ENCODE peak calls at places on chromosomes 13 and 19, in five cellular contexts. One of them, this sample, is unnamed.
A peak's percentile ranks its signal among the peaks of the same experiment; 100 is the strongest.

GRCh38 chr19:45591004-45591637 is 6.5 kb upstream of the OPA3 start:
- DNase-seq in ovary: no peak
- DNase-seq in heart right ventricle: no peak
- DNase-seq in psoas muscle: peak; percentile 58
- DNase-seq in fibroblast of pulmonary artery: no peak
- DNase-seq in this sample: no peak

GRCh38 chr19:33267706-33268105 is 34.6 kb downstream of the CEBPA start:
- DNase-seq in psoas muscle: no peak
- DNase-seq in fibroblast of pulmonary artery: no peak
- DNase-seq in ovary: no peak
- DNase-seq in heart right ventricle: no peak
- DNase-seq in this sample: no peak

GRCh38 chr19:57282011-57282636 is 1.8 kb downstream of the ZNF460 start:
- DNase-seq in psoas muscle: no peak
- DNase-seq in ovary: no peak
- DNase-seq in heart right ventricle: no peak
- DNase-seq in fibroblast of pulmonary artery: no peak
- DNase-seq in this sample: no peak

GRCh38 chr13:73676550-73677040 is 457.6 kb downstream of the KLF12 start:
- DNase-seq in psoas muscle: no peak
- DNase-seq in heart right ventricle: no peak
- DNase-seq in ovary: no peak
- DNase-seq in fibroblast of pulmonary artery: no peak
- DNase-seq in this sample: no peak

GRCh38 chr19:18785179-18786124 is 5.7 kb downstream of the COMP start:
- DNase-seq in heart right ventricle: peak; percentile 83
- DNase-seq in fibroblast of pulmonary artery: peak; percentile 57
- DNase-seq in psoas muscle: peak; percentile 91
- DNase-seq in ovary: peak; percentile 82
- DNase-seq in this sample: no peak

GRCh38 chr19:14089662-14090508 is 666 bp downstream of the SAMD1 start:
- DNase-seq in fibroblast of pulmonary artery: peak; percentile 67
- DNase-seq in ovary: peak; percentile 70
- DNase-seq in heart right ventricle: peak; percentile 60
- DNase-seq in psoas muscle: peak; percentile 74
- DNase-seq in this sample: no peak

GRCh38 chr13:75437582-75438318 is 44.2 kb downstream of the TBC1D4 start:
- DNase-seq in ovary: no peak
- DNase-seq in psoas muscle: no peak
- DNase-seq in fibroblast of pulmonary artery: peak; percentile 43
- DNase-seq in heart right ventricle: no peak
- DNase-seq in this sample: no peak

GRCh38 chr13:38871275-38871674 is 119.4 kb downstream of the STOML3 start:
- DNase-seq in heart right ventricle: no peak
- DNase-seq in psoas muscle: no peak
- DNase-seq in fibroblast of pulmonary artery: no peak
- DNase-seq in ovary: no peak
- DNase-seq in this sample: no peak

GRCh38 chr19:39411006-39411831 is 1.2 kb upstream of the PLEKHG2 start:
- DNase-seq in fibroblast of pulmonary artery: peak; percentile 72
- DNase-seq in heart right ventricle: no peak
- DNase-seq in psoas muscle: peak; percentile 77
- DNase-seq in ovary: no peak
- DNase-seq in this sample: no peak

GRCh38 chr19:32874605-32875004 is 5.0 kb upstream of the SLC7A9 start:
- DNase-seq in psoas muscle: peak; percentile 19
- DNase-seq in heart right ventricle: no peak
- DNase-seq in fibroblast of pulmonary artery: no peak
- DNase-seq in ovary: no peak
- DNase-seq in this sample: no peak

GRCh38 chr19:16095071-16095571 is 16.6 kb upstream of the RAB8A start:
- DNase-seq in heart right ventricle: peak; percentile 29
- DNase-seq in ovary: no peak
- DNase-seq in fibroblast of pulmonary artery: no peak
- DNase-seq in psoas muscle: no peak
- DNase-seq in this sample: no peak

GRCh38 chr19:31423896-31424295 is 74.7 kb upstream of the TSHZ3 start:
- DNase-seq in ovary: no peak
- DNase-seq in heart right ventricle: no peak
- DNase-seq in psoas muscle: no peak
- DNase-seq in fibroblast of pulmonary artery: no peak
- DNase-seq in this sample: no peak

GRCh38 chr19:46144756-46145155 is 3.3 kb upstream of the IGFL2 start:
- DNase-seq in psoas muscle: no peak
- DNase-seq in fibroblast of pulmonary artery: no peak
- DNase-seq in ovary: no peak
- DNase-seq in heart right ventricle: no peak
- DNase-seq in this sample: no peak